ENCODE peak calls at places on chromosomes 1 and 21, in nine cellular contexts. One of them, this sample, is unnamed.

GRCh38 chr1:154812911-154813816 is 56.9 kb downstream of the KCNN3 start:
- DNase-seq in left lung: no peak
- DNase-seq in ELR: peak
- DNase-seq in EH: peak
- DNase-seq in NCI-H1092: no peak
- DNase-seq in NCI-H1105: peak
- DNase-seq in activated CD8-positive, alpha-beta memory T cell treated with anti-CD3 and anti-CD28 coated beads for 1 hour: no peak
- DNase-seq in effector memory CD4-positive, alpha-beta T cell: no peak
- DNase-seq in AG09319: no peak
- DNase-seq in this sample: no peak

GRCh38 chr21:46193829-46194373 is 9.6 kb upstream of the SPATC1L start:
- DNase-seq in activated CD8-positive, alpha-beta memory T cell treated with anti-CD3 and anti-CD28 coated beads for 1 hour: no peak
- DNase-seq in left lung: no peak
- DNase-seq in AG09319: no peak
- DNase-seq in NCI-H1092: no peak
- DNase-seq in ELR: no peak
- DNase-seq in effector memory CD4-positive, alpha-beta T cell: no peak
- DNase-seq in NCI-H1105: no peak
- DNase-seq in EH: no peak
- DNase-seq in this sample: peak

GRCh38 chr1:12285496-12286143 is 55.8 kb downstream of the VPS13D start:
- DNase-seq in NCI-H1092: no peak
- DNase-seq in ELR: peak
- DNase-seq in activated CD8-positive, alpha-beta memory T cell treated with anti-CD3 and anti-CD28 coated beads for 1 hour: no peak
- DNase-seq in effector memory CD4-positive, alpha-beta T cell: no peak
- DNase-seq in left lung: no peak
- DNase-seq in NCI-H1105: no peak
- DNase-seq in AG09319: no peak
- DNase-seq in EH: peak
- DNase-seq in this sample: no peak

GRCh38 chr1:227035316-227035715 is 95.2 kb downstream of the COQ8A start:
- DNase-seq in left lung: no peak
- DNase-seq in activated CD8-positive, alpha-beta memory T cell treated with anti-CD3 and anti-CD28 coated beads for 1 hour: no peak
- DNase-seq in EH: no peak
- DNase-seq in effector memory CD4-positive, alpha-beta T cell: no peak
- DNase-seq in NCI-H1105: no peak
- DNase-seq in ELR: no peak
- DNase-seq in NCI-H1092: peak
- DNase-seq in AG09319: no peak
- DNase-seq in this sample: no peak

GRCh38 chr1:42941640-42942330 is 16.9 kb downstream of the SLC2A1 start:
- DNase-seq in EH: peak
- DNase-seq in effector memory CD4-positive, alpha-beta T cell: no peak
- DNase-seq in activated CD8-positive, alpha-beta memory T cell treated with anti-CD3 and anti-CD28 coated beads for 1 hour: no peak
- DNase-seq in AG09319: peak
- DNase-seq in NCI-H1105: peak
- DNase-seq in ELR: peak
- DNase-seq in NCI-H1092: no peak
- DNase-seq in left lung: peak
- DNase-seq in this sample: peak

GRCh38 chr21:41947596-41948403 is 6.0 kb downstream of the C2CD2 start:
- DNase-seq in effector memory CD4-positive, alpha-beta T cell: no peak
- DNase-seq in EH: peak
- DNase-seq in NCI-H1105: no peak
- DNase-seq in NCI-H1092: no peak
- DNase-seq in ELR: peak
- DNase-seq in left lung: no peak
- DNase-seq in activated CD8-positive, alpha-beta memory T cell treated with anti-CD3 and anti-CD28 coated beads for 1 hour: no peak
- DNase-seq in AG09319: no peak
- DNase-seq in this sample: peak

GRCh38 chr1:116329524-116330341 is 43.3 kb upstream of the ATP1A1 start:
- DNase-seq in EH: no peak
- DNase-seq in AG09319: no peak
- DNase-seq in ELR: no peak
- DNase-seq in effector memory CD4-positive, alpha-beta T cell: no peak
- DNase-seq in NCI-H1092: no peak
- DNase-seq in left lung: no peak
- DNase-seq in activated CD8-positive, alpha-beta memory T cell treated with anti-CD3 and anti-CD28 coated beads for 1 hour: no peak
- DNase-seq in NCI-H1105: no peak
- DNase-seq in this sample: no peak

GRCh38 chr1:64093941-64094340 is 109.5 kb upstream of the UBE2U start:
- DNase-seq in NCI-H1092: no peak
- DNase-seq in activated CD8-positive, alpha-beta memory T cell treated with anti-CD3 and anti-CD28 coated beads for 1 hour: no peak
- DNase-seq in NCI-H1105: no peak
- DNase-seq in ELR: peak
- DNase-seq in effector memory CD4-positive, alpha-beta T cell: no peak
- DNase-seq in left lung: no peak
- DNase-seq in AG09319: no peak
- DNase-seq in EH: no peak
- DNase-seq in this sample: no peak

GRCh38 chr1:5490640-5491039 is 501.6 kb downstream of the NPHP4 start:
- DNase-seq in NCI-H1105: no peak
- DNase-seq in EH: no peak
- DNase-seq in effector memory CD4-positive, alpha-beta T cell: no peak
- DNase-seq in activated CD8-positive, alpha-beta memory T cell treated with anti-CD3 and anti-CD28 coated beads for 1 hour: no peak
- DNase-seq in ELR: no peak
- DNase-seq in NCI-H1092: no peak
- DNase-seq in left lung: no peak
- DNase-seq in AG09319: no peak
- DNase-seq in this sample: no peak

GRCh38 chr1:162011337-162012012 is 12.2 kb downstream of the OLFML2B start:
- DNase-seq in NCI-H1105: no peak
- DNase-seq in AG09319: no peak
- DNase-seq in NCI-H1092: no peak
- DNase-seq in effector memory CD4-positive, alpha-beta T cell: no peak
- DNase-seq in ELR: no peak
- DNase-seq in activated CD8-positive, alpha-beta memory T cell treated with anti-CD3 and anti-CD28 coated beads for 1 hour: no peak
- DNase-seq in EH: no peak
- DNase-seq in left lung: no peak
- DNase-seq in this sample: no peak

GRCh38 chr21:43825936-43826622 is 36.7 kb downstream of the RRP1 start:
- DNase-seq in EH: no peak
- DNase-seq in ELR: no peak
- DNase-seq in NCI-H1105: peak
- DNase-seq in activated CD8-positive, alpha-beta memory T cell treated with anti-CD3 and anti-CD28 coated beads for 1 hour: no peak
- DNase-seq in effector memory CD4-positive, alpha-beta T cell: no peak
- DNase-seq in AG09319: no peak
- DNase-seq in left lung: peak
- DNase-seq in NCI-H1092: no peak
- DNase-seq in this sample: no peak

GRCh38 chr1:228471762-228472398 is 15.3 kb upstream of the RNF187 start:
- DNase-seq in effector memory CD4-positive, alpha-beta T cell: no peak
- DNase-seq in left lung: peak
- DNase-seq in ELR: peak
- DNase-seq in AG09319: no peak
- DNase-seq in NCI-H1092: peak
- DNase-seq in activated CD8-positive, alpha-beta memory T cell treated with anti-CD3 and anti-CD28 coated beads for 1 hour: no peak
- DNase-seq in EH: peak
- DNase-seq in NCI-H1105: no peak
- DNase-seq in this sample: no peak

GRCh38 chr1:169914534-169914933 is 20.8 kb upstream of the SCYL3 start:
- DNase-seq in activated CD8-positive, alpha-beta memory T cell treated with anti-CD3 and anti-CD28 coated beads for 1 hour: no peak
- DNase-seq in NCI-H1105: no peak
- DNase-seq in left lung: no peak
- DNase-seq in NCI-H1092: no peak
- DNase-seq in ELR: peak
- DNase-seq in effector memory CD4-positive, alpha-beta T cell: no peak
- DNase-seq in AG09319: no peak
- DNase-seq in EH: peak
- DNase-seq in this sample: no peak

GRCh38 chr1:99590578-99591209 is 55.2 kb upstream of the PALMD start:
- DNase-seq in NCI-H1105: peak
- DNase-seq in activated CD8-positive, alpha-beta memory T cell treated with anti-CD3 and anti-CD28 coated beads for 1 hour: no peak
- DNase-seq in EH: peak
- DNase-seq in NCI-H1092: no peak
- DNase-seq in ELR: peak
- DNase-seq in effector memory CD4-positive, alpha-beta T cell: no peak
- DNase-seq in AG09319: no peak
- DNase-seq in left lung: no peak
- DNase-seq in this sample: no peak

GRCh38 chr1:178266619-178267066 is 172.7 kb downstream of the RASAL2 start:
- DNase-seq in AG09319: no peak
- DNase-seq in NCI-H1105: no peak
- DNase-seq in NCI-H1092: no peak
- DNase-seq in effector memory CD4-positive, alpha-beta T cell: no peak
- DNase-seq in ELR: no peak
- DNase-seq in activated CD8-positive, alpha-beta memory T cell treated with anti-CD3 and anti-CD28 coated beads for 1 hour: no peak
- DNase-seq in left lung: no peak
- DNase-seq in EH: no peak
- DNase-seq in this sample: no peak

GRCh38 chr21:45401916-45402900 is 2.8 kb upstream of the COL18A1 start:
- DNase-seq in activated CD8-positive, alpha-beta memory T cell treated with anti-CD3 and anti-CD28 coated beads for 1 hour: no peak
- DNase-seq in left lung: peak
- DNase-seq in NCI-H1105: no peak
- DNase-seq in AG09319: no peak
- DNase-seq in EH: no peak
- DNase-seq in NCI-H1092: no peak
- DNase-seq in ELR: no peak
- DNase-seq in effector memory CD4-positive, alpha-beta T cell: no peak
- DNase-seq in this sample: peak

GRCh38 chr1:88973520-88974137 is 18.8 kb downstream of the KYAT3 start:
- DNase-seq in ELR: peak
- DNase-seq in NCI-H1105: peak
- DNase-seq in NCI-H1092: no peak
- DNase-seq in EH: peak
- DNase-seq in left lung: no peak
- DNase-seq in effector memory CD4-positive, alpha-beta T cell: no peak
- DNase-seq in activated CD8-positive, alpha-beta memory T cell treated with anti-CD3 and anti-CD28 coated beads for 1 hour: no peak
- DNase-seq in AG09319: no peak
- DNase-seq in this sample: no peak

GRCh38 chr1:41496080-41497055 is 11.9 kb upstream of the EDN2 start:
- DNase-seq in activated CD8-positive, alpha-beta memory T cell treated with anti-CD3 and anti-CD28 coated beads for 1 hour: no peak
- DNase-seq in NCI-H1105: no peak
- DNase-seq in EH: peak
- DNase-seq in AG09319: peak
- DNase-seq in NCI-H1092: no peak
- DNase-seq in ELR: peak
- DNase-seq in left lung: peak
- DNase-seq in effector memory CD4-positive, alpha-beta T cell: no peak
- DNase-seq in this sample: peak

GRCh38 chr1:3079381-3080093 is 10.5 kb downstream of the PRDM16 start:
- DNase-seq in effector memory CD4-positive, alpha-beta T cell: no peak
- DNase-seq in EH: no peak
- DNase-seq in ELR: no peak
- DNase-seq in NCI-H1105: no peak
- DNase-seq in left lung: peak
- DNase-seq in activated CD8-positive, alpha-beta memory T cell treated with anti-CD3 and anti-CD28 coated beads for 1 hour: no peak
- DNase-seq in NCI-H1092: no peak
- DNase-seq in AG09319: no peak
- DNase-seq in this sample: no peak

GRCh38 chr1:162678439-162678838 is 46.2 kb downstream of the DDR2 start:
- DNase-seq in ELR: peak
- DNase-seq in effector memory CD4-positive, alpha-beta T cell: no peak
- DNase-seq in AG09319: peak
- DNase-seq in left lung: no peak
- DNase-seq in NCI-H1092: no peak
- DNase-seq in NCI-H1105: no peak
- DNase-seq in EH: peak
- DNase-seq in activated CD8-positive, alpha-beta memory T cell treated with anti-CD3 and anti-CD28 coated beads for 1 hour: no peak
- DNase-seq in this sample: no peak

GRCh38 chr1:1124786-1125642 is 9.1 kb upstream of the C1orf159 start:
- DNase-seq in NCI-H1092: no peak
- DNase-seq in activated CD8-positive, alpha-beta memory T cell treated with anti-CD3 and anti-CD28 coated beads for 1 hour: no peak
- DNase-seq in ELR: no peak
- DNase-seq in EH: no peak
- DNase-seq in effector memory CD4-positive, alpha-beta T cell: no peak
- DNase-seq in NCI-H1105: no peak
- DNase-seq in left lung: peak
- DNase-seq in AG09319: no peak
- DNase-seq in this sample: no peak

GRCh38 chr1:220451541-220451940 is 76.4 kb upstream of the MARK1 start:
- DNase-seq in effector memory CD4-positive, alpha-beta T cell: no peak
- DNase-seq in activated CD8-positive, alpha-beta memory T cell treated with anti-CD3 and anti-CD28 coated beads for 1 hour: no peak
- DNase-seq in EH: peak
- DNase-seq in NCI-H1092: no peak
- DNase-seq in NCI-H1105: no peak
- DNase-seq in ELR: no peak
- DNase-seq in AG09319: no peak
- DNase-seq in left lung: no peak
- DNase-seq in this sample: no peak

GRCh38 chr1:1001631-1002300 is 1.9 kb upstream of the HES4 start:
- DNase-seq in NCI-H1092: no peak
- DNase-seq in ELR: peak
- DNase-seq in activated CD8-positive, alpha-beta memory T cell treated with anti-CD3 and anti-CD28 coated beads for 1 hour: peak
- DNase-seq in left lung: peak
- DNase-seq in effector memory CD4-positive, alpha-beta T cell: peak
- DNase-seq in NCI-H1105: peak
- DNase-seq in EH: peak
- DNase-seq in AG09319: no peak
- DNase-seq in this sample: peak

GRCh38 chr1:234186037-234186688 is 187.1 kb upstream of the COA6 start:
- DNase-seq in activated CD8-positive, alpha-beta memory T cell treated with anti-CD3 and anti-CD28 coated beads for 1 hour: no peak
- DNase-seq in EH: no peak
- DNase-seq in NCI-H1105: no peak
- DNase-seq in effector memory CD4-positive, alpha-beta T cell: no peak
- DNase-seq in NCI-H1092: no peak
- DNase-seq in ELR: peak
- DNase-seq in AG09319: no peak
- DNase-seq in left lung: no peak
- DNase-seq in this sample: no peak

GRCh38 chr1:208120426-208120790 is 123.8 kb downstream of the PLXNA2 start:
- DNase-seq in NCI-H1105: no peak
- DNase-seq in NCI-H1092: no peak
- DNase-seq in effector memory CD4-positive, alpha-beta T cell: no peak
- DNase-seq in left lung: no peak
- DNase-seq in AG09319: no peak
- DNase-seq in EH: no peak
- DNase-seq in activated CD8-positive, alpha-beta memory T cell treated with anti-CD3 and anti-CD28 coated beads for 1 hour: no peak
- DNase-seq in ELR: no peak
- DNase-seq in this sample: no peak

GRCh38 chr21:30193201-30193600 is 22.7 kb downstream of the CLDN8 start:
- DNase-seq in NCI-H1092: no peak
- DNase-seq in activated CD8-positive, alpha-beta memory T cell treated with anti-CD3 and anti-CD28 coated beads for 1 hour: no peak
- DNase-seq in ELR: no peak
- DNase-seq in effector memory CD4-positive, alpha-beta T cell: no peak
- DNase-seq in AG09319: no peak
- DNase-seq in EH: no peak
- DNase-seq in NCI-H1105: no peak
- DNase-seq in left lung: no peak
- DNase-seq in this sample: no peak

GRCh38 chr1:232481091-232481490 is 148.8 kb downstream of the SIPA1L2 start:
- DNase-seq in EH: peak
- DNase-seq in effector memory CD4-positive, alpha-beta T cell: no peak
- DNase-seq in NCI-H1105: no peak
- DNase-seq in activated CD8-positive, alpha-beta memory T cell treated with anti-CD3 and anti-CD28 coated beads for 1 hour: no peak
- DNase-seq in AG09319: no peak
- DNase-seq in left lung: no peak
- DNase-seq in NCI-H1092: no peak
- DNase-seq in ELR: no peak
- DNase-seq in this sample: no peak

GRCh38 chr1:5908461-5909375 is 83.5 kb downstream of the NPHP4 start:
- DNase-seq in AG09319: no peak
- DNase-seq in EH: no peak
- DNase-seq in activated CD8-positive, alpha-beta memory T cell treated with anti-CD3 and anti-CD28 coated beads for 1 hour: no peak
- DNase-seq in effector memory CD4-positive, alpha-beta T cell: no peak
- DNase-seq in NCI-H1105: no peak
- DNase-seq in NCI-H1092: no peak
- DNase-seq in ELR: no peak
- DNase-seq in left lung: no peak
- DNase-seq in this sample: peak

GRCh38 chr21:36320421-36321324 is 676 bp downstream of the MORC3 start:
- DNase-seq in EH: peak
- DNase-seq in ELR: peak
- DNase-seq in effector memory CD4-positive, alpha-beta T cell: no peak
- DNase-seq in NCI-H1105: peak
- DNase-seq in left lung: peak
- DNase-seq in activated CD8-positive, alpha-beta memory T cell treated with anti-CD3 and anti-CD28 coated beads for 1 hour: no peak
- DNase-seq in NCI-H1092: peak
- DNase-seq in AG09319: peak
- DNase-seq in this sample: peak